ENCODE peak calls at places on chromosomes 7 and 10, in nine cellular contexts. L, G, D, Q, F, K, S, W and T are unnamed samples.

GRCh38 chr7:112223310-112223709 is 16.8 kb downstream of the ZNF277 start:
- DNase-seq in G (no peak), F (no peak), W (no peak), Q (no peak), D (no peak), S (no peak), K (no peak), L (no peak), T (no peak)

GRCh38 chr10:133226251-133226808 is 3.7 kb upstream of the UTF1 start:
- DNase-seq in W (no peak), F (no peak), D (no peak), Q (no peak), S (no peak), G (no peak), K (no peak), L (no peak), T (no peak)

GRCh38 chr7:47458486-47458885 is 123.4 kb downstream of the TNS3 start:
- DNase-seq in F (no peak), L (no peak), Q (no peak), K (no peak), D (no peak), S (no peak), G (no peak), W (no peak), T (no peak)

GRCh38 chr7:15581352-15581951 is 19.6 kb upstream of the AGMO start:
- DNase-seq in L (no peak), G (no peak), K (no peak), F (no peak), S (peak), W (no peak), Q (no peak), D (no peak), T (no peak)

GRCh38 chr10:77319557-77319956 is 318.1 kb downstream of the KCNMA1 start:
- DNase-seq in S (no peak), F (no peak), Q (no peak), D (no peak), G (no peak), K (peak), L (peak), W (no peak), T (no peak)

GRCh38 chr7:98249106-98249505 is 2.9 kb downstream of the TECPR1 start:
- DNase-seq in S (no peak), K (no peak), D (no peak), W (no peak), G (no peak), Q (no peak), L (no peak), F (no peak), T (no peak)

GRCh38 chr10:34356463-34356862 is 458.6 kb downstream of the PARD3 start:
- DNase-seq in K (no peak), Q (no peak), F (no peak), W (no peak), D (no peak), S (no peak), G (no peak), L (no peak), T (no peak)

GRCh38 chr7:116495737-116496136 is 3.8 kb upstream of the CAV2 start:
- DNase-seq in K (no peak), L (peak), W (no peak), Q (no peak), D (no peak), G (no peak), F (no peak), S (no peak), T (no peak)

GRCh38 chr7:129225931-129226572 is 1.2 kb downstream of the AHCYL2 start:
- DNase-seq in Q (no peak), L (peak), F (no peak), D (no peak), W (peak), S (no peak), G (no peak), K (no peak), T (no peak)

GRCh38 chr7:138499340-138499739 is 39.3 kb downstream of the TRIM24 start:
- DNase-seq in Q (no peak), D (no peak), K (no peak), F (no peak), L (no peak), S (no peak), G (no peak), W (no peak), T (no peak)

GRCh38 chr7:151432658-151433521 is 7.1 kb downstream of the CRYGN start:
- DNase-seq in Q (no peak), W (no peak), S (peak), G (peak), D (peak), L (no peak), F (no peak), K (no peak), T (peak)

GRCh38 chr7:66871076-66871475 is 49.9 kb upstream of the TMEM248 start:
- DNase-seq in F (no peak), Q (no peak), L (no peak), S (no peak), W (no peak), D (no peak), G (no peak), K (no peak), T (no peak)

GRCh38 chr7:120170849-120171248 is 102.1 kb upstream of the KCND2 start:
- DNase-seq in G (no peak), L (peak), D (no peak), W (no peak), S (no peak), Q (no peak), K (no peak), F (no peak), T (no peak)

GRCh38 chr10:12875100-12875499 is 126.4 kb downstream of the CCDC3 start:
- DNase-seq in D (no peak), L (peak), S (no peak), Q (no peak), K (no peak), W (no peak), G (no peak), F (no peak), T (no peak)

GRCh38 chr7:5692845-5693278 is 88.6 kb downstream of the RNF216 start:
- DNase-seq in G (no peak), L (peak), Q (no peak), S (no peak), W (no peak), K (no peak), D (no peak), F (no peak), T (no peak)

GRCh38 chr7:96303686-96304443 is 18.0 kb downstream of the SLC25A13 start:
- DNase-seq in L (peak), K (peak), Q (no peak), D (no peak), F (no peak), W (no peak), G (no peak), S (no peak), T (no peak)

GRCh38 chr7:26441640-26442277 is 150.1 kb downstream of the SNX10 start:
- DNase-seq in D (no peak), F (no peak), G (no peak), W (no peak), K (no peak), L (no peak), Q (no peak), S (no peak), T (no peak)

GRCh38 chr10:96130326-96130758 is 245 bp downstream of the ZNF518A start:
- DNase-seq in Q (peak), K (no peak), W (peak), D (peak), G (peak), F (no peak), L (no peak), S (peak), T (peak)

GRCh38 chr10:132953428-132953827 is 11.1 kb upstream of the CFAP46 start:
- DNase-seq in D (no peak), L (no peak), K (no peak), S (no peak), W (no peak), G (no peak), Q (no peak), F (no peak), T (no peak)

GRCh38 chr7:129661645-129662182 is 50.2 kb downstream of the NRF1 start:
- DNase-seq in K (no peak), Q (no peak), G (no peak), S (no peak), D (no peak), L (no peak), W (no peak), F (no peak), T (no peak)

GRCh38 chr7:31114593-31115343 is 62.7 kb downstream of the ADCYAP1R1 start:
- DNase-seq in G (no peak), L (peak), K (peak), F (no peak), S (peak), Q (no peak), D (no peak), W (no peak), T (peak)

GRCh38 chr10:99235872-99236626 is 397 bp upstream of the HPSE2 start:
- DNase-seq in L (no peak), S (no peak), Q (no peak), W (no peak), D (no peak), G (no peak), K (no peak), F (no peak), T (no peak)

GRCh38 chr7:157863176-157863575 is 526.4 kb downstream of the DNAJB6 start:
- DNase-seq in G (no peak), D (no peak), W (no peak), L (no peak), K (no peak), Q (no peak), F (no peak), S (no peak), T (no peak)

GRCh38 chr10:58662314-58662713 is 149.6 kb downstream of the BICC1 start:
- DNase-seq in G (no peak), D (no peak), S (no peak), Q (no peak), W (no peak), L (peak), K (peak), F (no peak), T (no peak)

GRCh38 chr7:149027560-149028345 is 552 bp downstream of the PDIA4 start:
- DNase-seq in W (peak), L (peak), G (no peak), Q (no peak), D (no peak), F (no peak), K (no peak), S (peak), T (no peak)

GRCh38 chr7:35003679-35004278 is 33.5 kb downstream of the DPY19L1 start:
- DNase-seq in W (peak), S (no peak), K (peak), L (peak), Q (peak), G (no peak), F (no peak), D (no peak), T (peak)

GRCh38 chr7:99126921-99127553 is 16.9 kb downstream of the SMURF1 start:
- DNase-seq in G (no peak), L (peak), S (no peak), F (no peak), Q (no peak), D (no peak), W (peak), K (no peak), T (no peak)

GRCh38 chr10:108039821-108040584 is 875.5 kb upstream of the SORCS1 start:
- DNase-seq in W (no peak), K (no peak), S (peak), L (no peak), F (no peak), D (no peak), Q (no peak), G (no peak), T (no peak)

GRCh38 chr10:120931999-120932398 is 80.8 kb downstream of the WDR11 start:
- DNase-seq in S (no peak), Q (no peak), F (no peak), D (no peak), W (no peak), L (no peak), K (no peak), G (no peak), T (no peak)

GRCh38 chr7:46933596-46933995 is 648.3 kb downstream of the TNS3 start:
- DNase-seq in D (no peak), G (no peak), L (peak), F (no peak), W (no peak), K (peak), Q (no peak), S (no peak), T (no peak)

GRCh38 chr7:17403996-17404395 is 105.5 kb downstream of the AHR start:
- DNase-seq in D (no peak), F (no peak), Q (no peak), S (no peak), W (no peak), L (no peak), K (no peak), G (no peak), T (no peak)

GRCh38 chr7:107501593-107501992 is 31.7 kb downstream of the GPR22 start:
- DNase-seq in Q (no peak), G (no peak), D (no peak), S (peak), L (peak), W (peak), F (no peak), K (no peak), T (no peak)

GRCh38 chr7:45143616-45144015 is 14.0 kb upstream of the RAMP3 start:
- DNase-seq in S (no peak), D (no peak), K (peak), G (no peak), L (no peak), F (no peak), W (no peak), Q (no peak), T (no peak)

DNA sequence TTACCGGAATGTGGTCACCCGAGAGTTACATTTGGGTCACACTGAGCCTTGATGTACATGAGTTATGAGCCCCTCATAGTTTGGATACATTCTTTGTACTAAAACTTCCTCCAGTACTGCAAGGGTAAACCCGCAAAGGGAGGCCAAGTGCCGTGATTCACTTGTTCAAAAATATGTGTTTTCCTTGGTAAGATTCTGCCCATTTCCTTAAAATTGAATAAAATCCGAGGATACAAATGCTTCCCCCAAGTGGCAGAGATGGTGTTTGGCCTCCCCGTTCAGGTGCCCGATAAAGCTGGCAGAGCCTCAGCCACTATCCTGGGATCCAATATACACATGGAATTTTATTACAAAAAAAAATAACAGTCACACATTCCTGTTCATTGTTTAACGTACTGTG is 268.3 kb downstream of the DIP2C start:
- DNase-seq in Q (no peak), F (no peak), S (no peak), W (no peak), D (no peak), K (no peak), L (peak), G (no peak), T (no peak)
- TF ChIP-seq CTCF in Q (no peak), F (no peak), S (no peak), W (no peak), D (no peak), K (no peak), L (peak), G (no peak), T (no peak)

GRCh38 chr10:71429929-71430328 is 33.2 kb downstream of the CDH23 start:
- DNase-seq in W (peak), S (no peak), L (no peak), K (no peak), F (no peak), G (no peak), Q (no peak), D (no peak), T (no peak)
- TF ChIP-seq CTCF in W (peak), S (peak), L (peak), K (no peak), F (no peak), G (peak), Q (no peak), D (no peak), T (no peak)

DNA sequence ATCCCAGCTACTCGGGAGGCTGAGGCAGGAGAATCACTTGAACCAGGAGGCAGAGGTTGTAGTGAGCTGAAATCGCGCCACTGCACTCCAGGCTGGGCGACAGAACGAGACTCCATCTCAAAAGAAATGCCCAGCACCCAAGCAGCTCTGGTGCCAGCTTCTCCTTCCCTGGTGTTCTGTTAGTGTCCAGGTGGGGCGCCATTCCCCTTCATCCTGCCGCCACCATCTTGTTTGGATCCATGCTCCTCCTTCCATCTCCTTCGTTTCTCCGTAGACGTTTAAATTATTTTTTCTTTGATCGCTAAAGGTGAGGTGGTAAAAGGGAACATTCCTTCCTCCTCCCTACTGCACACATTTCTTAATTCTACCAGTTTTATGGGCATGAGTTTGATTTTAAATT is 30.3 kb downstream of the PROSER2 start:
- DNase-seq in K (no peak), F (no peak), L (no peak), Q (no peak), W (peak), D (no peak), S (no peak), G (no peak), T (no peak)
- TF ChIP-seq CTCF in K (no peak), F (no peak), L (peak), Q (no peak), W (peak), D (no peak), S (no peak), G (peak), T (no peak)

DNA sequence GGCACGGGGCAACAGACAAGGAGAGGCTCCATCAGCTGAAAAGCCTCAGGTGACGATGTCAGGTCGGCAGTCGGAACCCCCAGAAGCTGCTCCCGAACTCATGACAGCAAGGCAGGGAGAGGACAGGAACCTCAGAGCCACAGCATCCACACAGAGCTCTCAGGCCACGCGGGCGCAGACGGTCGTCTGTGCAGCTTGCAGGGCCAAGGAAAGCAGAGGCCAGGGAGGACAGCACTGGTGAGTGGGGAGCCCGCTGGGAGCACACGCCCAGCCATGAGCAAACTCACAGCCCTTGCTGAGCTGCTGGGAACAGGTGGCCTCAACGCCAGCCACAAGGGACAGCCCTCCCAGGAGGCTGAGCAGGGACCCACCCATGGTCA is 138.9 kb downstream of the MAD1L1 start:
- DNase-seq in D (no peak), L (no peak), Q (no peak), K (no peak), F (no peak), G (no peak), W (no peak), S (no peak), T (no peak)
- TF ChIP-seq CTCF in D (no peak), L (no peak), Q (no peak), K (no peak), F (no peak), G (no peak), W (no peak), S (no peak), T (no peak)

GRCh38 chr10:4767033-4767814 is 58.8 kb upstream of the AKR1E2 start:
- DNase-seq in F (no peak), W (peak), S (no peak), G (no peak), Q (no peak), L (peak), K (no peak), D (no peak), T (no peak)

GRCh38 chr10:4766449-4766848 is 59.6 kb upstream of the AKR1E2 start:
- DNase-seq in Q (no peak), K (no peak), G (no peak), F (no peak), L (peak), S (no peak), W (no peak), D (no peak), T (no peak)

GRCh38 chr10:4763513-4763912 is 62.5 kb upstream of the AKR1E2 start:
- DNase-seq in F (no peak), D (no peak), W (no peak), G (no peak), L (no peak), Q (no peak), K (no peak), S (no peak), T (no peak)

GRCh38 chr10:4763960-4764428 is 62.0 kb upstream of the AKR1E2 start:
- DNase-seq in W (no peak), S (no peak), G (no peak), F (no peak), D (no peak), K (peak), L (peak), Q (no peak), T (no peak)

DNA sequence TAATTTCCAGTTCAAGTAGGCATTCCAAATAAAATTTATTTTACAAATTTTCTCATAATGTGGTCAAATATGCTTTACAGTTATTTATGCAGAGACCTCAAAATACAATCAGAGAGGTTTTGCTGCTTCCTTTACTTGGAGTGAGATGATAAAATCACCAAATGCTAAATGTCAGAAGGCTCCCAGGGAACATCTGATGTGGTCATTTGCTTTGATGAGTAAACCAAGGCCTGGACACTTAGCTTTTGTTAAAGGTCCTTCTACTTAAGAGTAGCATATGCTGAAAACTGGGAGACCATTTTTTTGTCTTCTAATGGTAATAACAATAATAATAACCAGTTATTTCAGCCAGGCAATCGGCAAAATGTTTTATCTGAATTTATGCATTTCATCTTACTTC is 60.6 kb upstream of the AKR1E2 start:
- DNase-seq in L (no peak), Q (no peak), S (no peak), G (no peak), D (no peak), F (no peak), W (no peak), K (no peak), T (no peak)
- TF ChIP-seq CTCF in L (no peak), Q (no peak), S (no peak), G (no peak), D (no peak), F (no peak), W (no peak), K (no peak), T (no peak)